ENCODE peak calls at places on chromosomes 7 and 10, in seven cellular contexts. G, O, V, U, S, Y and B are unnamed samples.

GRCh38 chr10:75547391-75548298 is 116.2 kb downstream of the LRMDA start:
- DNase-seq in O (peak; percentile 85), G (peak; percentile 40), V (no peak), S (no peak), U (peak; percentile 58), Y (no peak), B (peak; percentile 72)

GRCh38 chr10:119521443-119522204 is 20.9 kb downstream of the RGS10 start:
- DNase-seq in V (no peak), G (peak; percentile 62), Y (no peak), S (no peak), O (peak; percentile 84), U (peak; percentile 68), B (no peak)

GRCh38 chr7:16271990-16272665 is 149.2 kb downstream of the CRPPA start:
- DNase-seq in G (peak; percentile 4), Y (no peak), S (no peak), O (peak; percentile 37), V (no peak), U (no peak), B (no peak)

GRCh38 chr10:59905066-59905734 is 1.2 kb downstream of the CCDC6 start:
- DNase-seq in O (peak; percentile 42), Y (peak; percentile 73), V (peak; percentile 44), U (no peak), S (peak; percentile 59), G (no peak), B (no peak)

GRCh38 chr7:129947001-129947400 is 5.8 kb downstream of the UBE2H start:
- DNase-seq in G (peak; percentile 5), S (no peak), O (no peak), U (no peak), Y (no peak), V (no peak), B (no peak)

GRCh38 chr7:157498690-157499089 is 161.9 kb downstream of the DNAJB6 start:
- DNase-seq in G (no peak), V (no peak), U (no peak), S (no peak), O (no peak), Y (peak; percentile 20), B (no peak)

GRCh38 chr10:13788701-13789447 is 202.1 kb downstream of the PRPF18 start:
- DNase-seq in O (no peak), Y (peak; percentile 83), G (peak; percentile 25), U (peak; percentile 63), S (peak; percentile 76), V (no peak), B (no peak)

GRCh38 chr7:111933614-111934013 is 272.6 kb downstream of the DOCK4 start:
- DNase-seq in U (no peak), O (no peak), G (no peak), S (no peak), V (no peak), Y (no peak), B (peak; percentile 73)

GRCh38 chr10:127738512-127739424 is 1.8 kb downstream of the FOXI2 start:
- DNase-seq in G (no peak), U (no peak), V (no peak), Y (no peak), S (no peak), O (no peak), B (no peak)

GRCh38 chr10:27720529-27720928 is 25.1 kb downstream of the MKX start:
- DNase-seq in Y (no peak), G (peak; percentile 75), U (no peak), O (peak; percentile 52), V (no peak), S (no peak), B (no peak)

GRCh38 chr7:146922777-146923176 is 806.2 kb downstream of the CNTNAP2 start:
- DNase-seq in G (no peak), O (no peak), U (no peak), S (no peak), V (no peak), Y (no peak), B (no peak)

GRCh38 chr7:34208878-34209621 is 303.7 kb downstream of the BMPER start:
- DNase-seq in Y (no peak), S (peak; percentile 62), G (no peak), O (no peak), U (no peak), V (no peak), B (no peak)

GRCh38 chr7:27616914-27617548 is 45.7 kb downstream of the HIBADH start:
- DNase-seq in S (no peak), G (no peak), Y (no peak), V (no peak), O (no peak), U (no peak), B (no peak)

GRCh38 chr7:102287465-102288146 is 938 bp downstream of the SH2B2 start:
- DNase-seq in V (no peak), U (peak; percentile 12), O (peak; percentile 35), G (peak; percentile 10), S (no peak), Y (peak; percentile 77), B (no peak)

GRCh38 chr7:3861941-3862340 is 560.9 kb downstream of the SDK1 start:
- DNase-seq in U (peak; percentile 94), O (no peak), V (peak; percentile 44), Y (peak; percentile 67), S (no peak), G (no peak), B (peak; percentile 14)

GRCh38 chr10:124967255-124967654 is 25.3 kb downstream of the ZRANB1 start:
- DNase-seq in S (no peak), V (no peak), G (no peak), U (no peak), O (no peak), Y (no peak), B (no peak)

GRCh38 chr7:154553711-154554265 is 449.1 kb downstream of the PAXIP1 start:
- DNase-seq in S (no peak), V (no peak), U (no peak), O (no peak), G (no peak), Y (no peak), B (no peak)

GRCh38 chr10:8312079-8312478 is 257.6 kb downstream of the GATA3 start:
- DNase-seq in U (no peak), O (peak; percentile 25), G (no peak), Y (no peak), V (no peak), S (no peak), B (no peak)

GRCh38 chr7:106347229-106347833 is 62.5 kb upstream of the NAMPT start:
- DNase-seq in O (no peak), U (no peak), Y (no peak), V (no peak), S (no peak), G (no peak), B (no peak)

GRCh38 chr10:63071145-63071544 is 62.0 kb upstream of the NRBF2 start:
- DNase-seq in U (no peak), G (no peak), S (no peak), V (peak; percentile 57), O (peak; percentile 64), Y (no peak), B (no peak)

GRCh38 chr10:78175444-78175843 is 141.8 kb downstream of the RPS24 start:
- DNase-seq in S (no peak), Y (no peak), G (no peak), O (no peak), U (no peak), V (no peak), B (no peak)

GRCh38 chr7:124857672-124858235 is 71.9 kb downstream of the POT1 start:
- DNase-seq in S (peak; percentile 37), Y (no peak), V (no peak), G (no peak), O (no peak), U (no peak), B (no peak)

DNA sequence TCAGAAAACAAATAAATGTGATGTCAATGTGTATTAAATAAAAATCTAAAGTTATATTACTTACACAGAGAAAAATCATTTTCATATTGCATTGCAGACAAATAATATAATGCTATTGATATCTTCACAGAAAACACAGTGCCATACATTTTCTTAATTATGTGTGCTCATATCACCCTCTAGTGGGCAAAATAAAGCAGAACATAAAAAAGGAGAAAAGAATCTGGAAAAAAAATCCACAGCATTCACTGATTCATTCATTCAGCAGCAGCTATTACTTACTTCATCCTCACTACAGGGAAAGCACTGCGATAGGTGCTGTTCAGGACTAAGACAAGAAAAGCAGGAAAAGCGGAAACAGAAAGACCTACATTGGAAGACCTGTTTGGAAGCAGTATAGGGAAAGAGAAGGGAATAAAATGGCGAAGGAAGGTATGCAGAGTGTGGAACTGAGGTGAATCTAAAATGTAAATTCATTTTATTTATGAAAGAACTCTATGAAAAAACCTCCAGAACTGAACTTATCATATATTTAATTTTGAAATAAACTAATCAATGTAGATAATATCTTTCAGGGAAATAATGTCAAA is 73.2 kb downstream of the POT1 start:
- DNase-seq in Y (no peak), O (peak; percentile 67), V (no peak), S (no peak), G (peak; percentile 42), U (peak; percentile 61), B (peak; percentile 2)
- TF ChIP-seq CTCF in Y (peak; percentile 50), O (peak; percentile 81), V (no peak), S (peak; percentile 83), G (peak; percentile 84), U (peak; percentile 57), B (peak; percentile 62)

DNA sequence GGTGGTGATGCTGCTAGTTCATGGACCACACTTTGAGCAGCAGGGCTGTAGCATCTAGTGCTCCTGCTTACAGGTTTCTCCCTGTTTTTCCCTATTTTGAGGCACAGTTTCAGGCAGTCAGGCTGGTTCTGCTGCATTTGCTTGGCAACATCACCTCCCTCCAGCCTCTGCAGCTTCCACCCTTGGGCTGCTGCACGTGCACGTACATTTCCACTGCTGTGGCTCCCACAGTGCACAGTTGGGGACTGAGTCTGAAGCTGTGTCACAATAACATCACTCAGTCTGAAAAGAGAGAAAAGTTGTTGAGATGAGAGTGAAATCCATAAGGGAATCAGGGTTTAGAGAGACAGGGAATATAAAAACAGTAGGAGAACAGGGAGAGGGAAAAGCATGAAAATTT is 230.7 kb upstream of the FZD1 start:
- DNase-seq in S (peak; percentile 51), V (no peak), G (no peak), U (no peak), O (no peak), Y (no peak), B (no peak)
- TF ChIP-seq CTCF in S (no peak), V (no peak), G (no peak), U (no peak), O (no peak), Y (no peak), B (no peak)

GRCh38 chr10:104139221-104139620 is 17.2 kb downstream of the SFR1 start:
- DNase-seq in Y (no peak), O (peak; percentile 30), S (no peak), U (peak; percentile 28), G (no peak), V (no peak), B (no peak)
- TF ChIP-seq CTCF in Y (no peak), O (peak; percentile 73), S (no peak), U (peak; percentile 54), G (peak; percentile 53), V (no peak), B (peak; percentile 32)

GRCh38 chr10:132237871-132238270 is 51.1 kb downstream of the DPYSL4 start:
- DNase-seq in U (no peak), G (no peak), V (no peak), Y (no peak), S (no peak), O (no peak), B (no peak)

GRCh38 chr10:132240581-132240980 is 53.8 kb downstream of the DPYSL4 start:
- DNase-seq in V (no peak), Y (no peak), S (no peak), G (no peak), O (no peak), U (no peak), B (no peak)

GRCh38 chr10:132238371-132239125 is 51.8 kb downstream of the DPYSL4 start:
- DNase-seq in U (no peak), Y (no peak), G (no peak), O (no peak), V (no peak), S (no peak), B (no peak)

GRCh38 chr10:132240156-132240555 is 53.4 kb downstream of the DPYSL4 start:
- DNase-seq in S (no peak), O (no peak), U (no peak), V (no peak), Y (no peak), G (no peak), B (no peak)

GRCh38 chr10:132239126-132240031 is 52.6 kb downstream of the DPYSL4 start:
- DNase-seq in V (no peak), O (no peak), U (peak; percentile 45), Y (no peak), S (no peak), G (no peak), B (no peak)
- TF ChIP-seq CTCF in V (no peak), O (no peak), U (no peak), Y (no peak), S (no peak), G (peak; percentile 17), B (no peak)